ENCODE peak calls at places on chromosomes 16 and 17, in seven cellular contexts. I is body of pancreas, D is HCT116, M is adrenal gland, H is AG04450, Y is heart right ventricle, G is HFF-Myc. Z is an unnamed sample.

GRCh38 chr16:88792078-88792550 is 7.1 kb upstream of the PIEZO1 start:
- DNase-seq in I (no peak), D (no peak), M (no peak), H (no peak), Y (no peak), G (no peak), Z (no peak)

GRCh38 chr17:38415250-38416194 is 12.7 kb upstream of the ARHGAP23 start:
- DNase-seq in I (no peak), D (peak; percentile 23), M (no peak), H (peak; percentile 26), Y (no peak), G (no peak), Z (no peak)

GRCh38 chr16:46743232-46743719 is 4.9 kb downstream of the MYLK3 start:
- DNase-seq in I (no peak), D (no peak), M (peak; percentile 23), H (no peak), Y (peak; percentile 43), G (no peak), Z (no peak)

GRCh38 chr16:30458561-30459394 is 13.1 kb upstream of the SEPHS2 start:
- DNase-seq in I (no peak), D (no peak), M (no peak), H (no peak), Y (no peak), G (no peak), Z (no peak)

GRCh38 chr17:77361986-77362620 is 221.3 kb downstream of the SEC14L1 start:
- DNase-seq in I (no peak), D (no peak), M (no peak), H (no peak), Y (no peak), G (no peak), Z (no peak)

GRCh38 chr16:3035972-3036725 is 595 bp downstream of the BICDL2 start:
- DNase-seq in I (peak; percentile 85), D (no peak), M (no peak), H (no peak), Y (no peak), G (no peak), Z (no peak)

GRCh38 chr16:67155305-67156145 is 4.2 kb downstream of the TRADD start:
- DNase-seq in I (peak; percentile 78), D (no peak), M (peak; percentile 73), H (peak; percentile 33), Y (peak; percentile 66), G (no peak), Z (no peak)

GRCh38 chr17:68588362-68588761 is 12.8 kb downstream of the FAM20A start:
- DNase-seq in I (no peak), D (no peak), M (no peak), H (no peak), Y (no peak), G (no peak), Z (no peak)

GRCh38 chr16:17170435-17170834 is 300.3 kb downstream of the XYLT1 start:
- DNase-seq in I (no peak), D (no peak), M (no peak), H (no peak), Y (no peak), G (no peak), Z (no peak)

GRCh38 chr16:72013888-72014538 is 5.5 kb downstream of the DHODH start:
- DNase-seq in I (no peak), D (no peak), M (no peak), H (no peak), Y (peak; percentile 36), G (no peak), Z (no peak)

GRCh38 chr17:57682667-57683066 is 62.4 kb downstream of the CCDC182 start:
- DNase-seq in I (no peak), D (no peak), M (no peak), H (no peak), Y (no peak), G (no peak), Z (no peak)

GRCh38 chr16:64450170-64450569 is 671.7 kb downstream of the CDH11 start:
- DNase-seq in I (no peak), D (no peak), M (no peak), H (no peak), Y (no peak), G (no peak), Z (no peak)

GRCh38 chr16:6722786-6723185 is 609.9 kb upstream of the RBFOX1 start:
- DNase-seq in I (no peak), D (no peak), M (no peak), H (no peak), Y (no peak), G (no peak), Z (no peak)

GRCh38 chr17:7252176-7253043 is at the start of gene ELP5:
- DNase-seq in I (peak; percentile 96), D (peak; percentile 92), M (peak; percentile 97), H (peak; percentile 81), Y (peak; percentile 97), G (no peak), Z (peak; percentile 60)

GRCh38 chr16:59848314-59848713 is 1114.2 kb upstream of the GOT2 start:
- DNase-seq in I (no peak), D (no peak), M (no peak), H (no peak), Y (no peak), G (no peak), Z (no peak)

GRCh38 chr17:17603178-17603894 is 11.8 kb upstream of the PEMT start:
- DNase-seq in I (no peak), D (no peak), M (no peak), H (no peak), Y (no peak), G (no peak), Z (no peak)

GRCh38 chr16:80899804-80900592 is 95.6 kb upstream of the CDYL2 start:
- DNase-seq in I (peak; percentile 91), D (no peak), M (peak; percentile 50), H (peak; percentile 71), Y (peak; percentile 83), G (peak; percentile 11), Z (no peak)

GRCh38 chr17:28325221-28325620 is 6.2 kb downstream of the TMEM97 start:
- DNase-seq in I (no peak), D (no peak), M (no peak), H (no peak), Y (no peak), G (no peak), Z (no peak)

GRCh38 chr17:28327031-28327607 is 8.1 kb downstream of the TMEM97 start:
- DNase-seq in I (no peak), D (no peak), M (no peak), H (no peak), Y (no peak), G (no peak), Z (no peak)

GRCh38 chr17:28324272-28324745 is 5.3 kb downstream of the TMEM97 start:
- DNase-seq in I (peak; percentile 50), D (no peak), M (no peak), H (no peak), Y (no peak), G (no peak), Z (no peak)

GRCh38 chr17:28326114-28326513 is 7.1 kb downstream of the TMEM97 start:
- DNase-seq in I (peak; percentile 52), D (no peak), M (no peak), H (no peak), Y (no peak), G (no peak), Z (no peak)

GRCh38 chr17:28324776-28325175 is 5.8 kb downstream of the TMEM97 start:
- DNase-seq in I (no peak), D (no peak), M (no peak), H (no peak), Y (no peak), G (no peak), Z (no peak)
- H3K4me3 ChIP-seq in I (no peak overlapping the region), D (no peak overlapping the region), M (no peak overlapping the region), H (no peak overlapping the region), Y (no peak overlapping the region), G (no peak overlapping the region), Z (no peak overlapping the region)

GRCh38 chr17:61425682-61426481 is 26.2 kb downstream of the TBX2 start:
- DNase-seq in I (no peak), D (peak; percentile 63), M (no peak), H (no peak), Y (no peak), G (no peak), Z (no peak)
- TF ChIP-seq CTCF in I (no peak), D (peak; percentile 58), M (no peak), H (no peak), Y (no peak), G (peak; percentile 10), Z (peak; percentile 4)

DNA sequence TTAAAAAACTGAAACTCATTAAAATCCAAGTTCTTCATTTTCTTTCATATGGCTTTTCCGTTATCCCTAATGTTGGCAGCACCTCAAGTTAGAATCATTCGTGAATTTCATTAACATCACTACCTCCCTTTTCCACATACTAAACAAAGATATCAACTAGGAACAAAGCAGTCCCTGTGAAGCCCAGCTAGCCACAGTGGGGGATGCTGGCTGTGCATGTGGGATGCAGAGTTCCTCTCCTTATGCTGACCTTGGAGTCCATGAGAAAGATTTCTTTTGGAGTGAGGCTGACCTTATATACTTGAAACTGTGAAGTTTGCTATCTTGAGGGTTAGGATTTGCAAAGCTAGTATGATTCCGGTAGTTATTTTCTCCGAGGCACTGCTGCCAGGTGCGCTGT is 117.6 kb downstream of the TANGO6 start:
- DNase-seq in I (no peak), D (no peak), M (no peak), H (no peak), Y (no peak), G (no peak), Z (no peak)
- H3K4me3 ChIP-seq in I (no peak overlapping the region), D (no peak overlapping the region), M (no peak overlapping the region), H (no peak overlapping the region), Y (no peak overlapping the region), G (no peak overlapping the region), Z (no peak overlapping the region)

DNA sequence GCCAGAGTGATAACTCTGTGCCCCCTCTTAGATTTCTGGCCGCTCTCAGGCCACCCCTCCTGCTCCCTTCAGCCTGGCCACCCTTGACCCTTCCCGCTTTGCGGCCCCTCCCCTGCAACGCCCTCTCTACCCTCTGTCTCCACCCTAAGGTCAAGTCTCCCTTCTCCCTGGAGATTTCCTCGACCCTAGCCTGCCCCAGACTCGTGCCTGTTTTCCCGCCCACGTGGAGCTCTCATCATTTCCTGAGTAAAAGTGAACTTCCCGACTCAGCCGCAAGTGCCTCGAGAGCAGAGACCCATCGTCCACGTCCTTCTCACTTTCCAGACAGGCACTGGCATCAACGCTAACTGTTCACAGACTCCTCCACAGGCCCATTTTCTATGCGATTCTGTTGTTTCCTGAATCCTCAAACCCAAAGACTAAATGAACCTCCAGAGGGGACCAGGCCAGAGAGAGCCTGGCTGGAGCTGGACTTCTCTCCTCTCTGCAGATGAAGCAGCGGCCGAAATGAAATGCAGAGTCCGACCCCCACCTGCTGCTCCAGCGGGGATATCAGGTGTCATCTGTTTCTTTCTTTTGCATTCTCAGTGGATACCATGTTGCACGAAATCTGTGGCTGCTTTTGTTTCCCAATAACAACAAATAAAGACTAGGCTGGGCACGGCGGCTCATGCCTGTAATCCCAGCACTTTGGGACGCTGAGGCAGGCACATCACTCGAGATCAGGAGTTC is 52.5 kb downstream of the RTN4RL1 start:
- DNase-seq in I (no peak), D (no peak), M (peak; percentile 50), H (no peak), Y (peak; percentile 43), G (no peak), Z (no peak)
- TF ChIP-seq CTCF in I (no peak), D (no peak), M (peak; percentile 27), H (no peak), Y (no peak), G (no peak), Z (no peak)

DNA sequence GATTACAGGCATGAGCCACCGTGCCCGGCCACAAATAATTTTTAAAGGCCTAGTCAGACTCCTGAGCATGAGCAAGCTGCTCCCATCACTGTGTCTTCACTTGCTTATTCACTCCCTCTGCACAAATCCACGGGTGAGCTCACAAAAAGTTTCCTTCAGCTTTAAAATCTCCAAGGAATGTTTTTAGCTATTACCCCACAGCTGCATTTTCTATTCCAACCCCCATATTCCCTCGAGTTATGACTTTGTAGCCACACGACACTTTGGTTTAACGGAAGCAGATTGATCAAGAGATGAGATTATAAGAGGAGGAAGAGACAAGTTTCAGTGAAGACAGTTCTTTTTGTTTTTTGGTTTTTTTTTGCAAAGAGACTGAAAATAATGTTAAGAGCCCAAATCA is 49.1 kb upstream of the SLC25A19 start:
- DNase-seq in I (no peak), D (no peak), M (no peak), H (peak; percentile 7), Y (no peak), G (no peak), Z (no peak)
- H3K4me3 ChIP-seq in I (no peak overlapping the region), D (no peak overlapping the region), M (no peak overlapping the region), H (no peak overlapping the region), Y (peak overlapping the region; percentile 1), G (no peak overlapping the region), Z (no peak overlapping the region)